ENCODE peak calls at places on chromosome 16, in seven cellular contexts. A is AG04449, G is psoas muscle, P is choroid plexus epithelial cell, Q is A549, O is tibial artery, T is cardiac muscle cell. V is an unnamed sample.

GRCh38 chr16:50399411-50399810 is 30.6 kb upstream of the BRD7 start:
- DNase-seq in A (no peak), G (no peak), P (no peak), Q (no peak), O (no peak), T (no peak), V (no peak)

GRCh38 chr16:69408451-69408850 is 16.0 kb upstream of the CYB5B start:
- DNase-seq in A (no peak), G (no peak), P (no peak), Q (peak), O (no peak), T (no peak), V (peak)

GRCh38 chr16:54928016-54928356 is 2.7 kb upstream of the IRX5 start:
- DNase-seq in A (no peak), G (no peak), P (peak), Q (peak), O (no peak), T (peak), V (no peak)

GRCh38 chr16:3919413-3919812 is 38.9 kb upstream of the CREBBP start:
- DNase-seq in A (no peak), G (no peak), P (no peak), Q (no peak), O (no peak), T (no peak), V (no peak)

GRCh38 chr16:87016056-87016455 is 301.1 kb downstream of the C16orf95 start:
- DNase-seq in A (no peak), G (no peak), P (no peak), Q (no peak), O (no peak), T (no peak), V (no peak)

GRCh38 chr16:54031107-54031760 is 255.4 kb downstream of the IRX3 start:
- DNase-seq in A (no peak), G (no peak), P (no peak), Q (no peak), O (no peak), T (peak), V (no peak)

GRCh38 chr16:23784811-23785447 is 30.1 kb downstream of the CHP2 start:
- DNase-seq in A (no peak), G (no peak), P (peak), Q (peak), O (no peak), T (peak), V (no peak)

GRCh38 chr16:82192665-82193064 is 22.6 kb upstream of the MPHOSPH6 start:
- DNase-seq in A (no peak), G (no peak), P (peak), Q (no peak), O (no peak), T (peak), V (no peak)

GRCh38 chr16:88936008-88936912 is 40.7 kb downstream of the CBFA2T3 start:
- DNase-seq in A (no peak), G (no peak), P (no peak), Q (no peak), O (peak), T (no peak), V (no peak)

GRCh38 chr16:50562657-50563056 is 14.5 kb downstream of the NKD1 start:
- DNase-seq in A (no peak), G (no peak), P (no peak), Q (no peak), O (no peak), T (no peak), V (no peak)

GRCh38 chr16:77723108-77723514 is 797 bp downstream of the NUDT7 start:
- DNase-seq in A (no peak), G (no peak), P (peak), Q (no peak), O (peak), T (peak), V (peak)

GRCh38 chr16:11781773-11782172 is 15.3 kb downstream of the ZC3H7A start:
- DNase-seq in A (no peak), G (no peak), P (no peak), Q (no peak), O (no peak), T (no peak), V (no peak)

GRCh38 chr16:66754819-66755218 is 3.4 kb upstream of the DYNC1LI2 start:
- DNase-seq in A (no peak), G (no peak), P (no peak), Q (no peak), O (no peak), T (no peak), V (no peak)

GRCh38 chr16:11251525-11252481 is 4.2 kb downstream of the SOCS1 start:
- DNase-seq in A (peak), G (no peak), P (peak), Q (no peak), O (no peak), T (peak), V (no peak)

GRCh38 chr16:60123387-60124023 is 1389.4 kb upstream of the GOT2 start:
- DNase-seq in A (no peak), G (no peak), P (no peak), Q (no peak), O (no peak), T (no peak), V (no peak)

GRCh38 chr16:18048858-18049257 is 287.7 kb downstream of the NPIPA8 start:
- DNase-seq in A (no peak), G (no peak), P (no peak), Q (no peak), O (no peak), T (no peak), V (no peak)

GRCh38 chr16:48276102-48276501 is 28.8 kb upstream of the ABCC11 start:
- DNase-seq in A (no peak), G (no peak), P (peak), Q (no peak), O (no peak), T (no peak), V (no peak)

GRCh38 chr16:26816266-26816665 is 250.5 kb upstream of the C16orf82 start:
- DNase-seq in A (no peak), G (no peak), P (peak), Q (no peak), O (no peak), T (no peak), V (no peak)

GRCh38 chr16:27245276-27246231 is 23.0 kb downstream of the NSMCE1 start:
- DNase-seq in A (peak), G (peak), P (peak), Q (peak), O (peak), T (peak), V (peak)

GRCh38 chr16:29873319-29873718 is 10.3 kb upstream of the CDIPT start:
- DNase-seq in A (no peak), G (no peak), P (no peak), Q (no peak), O (no peak), T (no peak), V (no peak)

GRCh38 chr16:73016488-73016830 is 31.5 kb downstream of the ZFHX3 start:
- DNase-seq in A (no peak), G (no peak), P (no peak), Q (peak), O (no peak), T (no peak), V (no peak)

GRCh38 chr16:12262454-12263180 is 286.1 kb downstream of the SNX29 start:
- DNase-seq in A (no peak), G (no peak), P (no peak), Q (peak), O (no peak), T (no peak), V (no peak)

GRCh38 chr16:5468488-5468887 is 370.9 kb upstream of the EEF2KMT start:
- DNase-seq in A (no peak), G (no peak), P (no peak), Q (no peak), O (no peak), T (no peak), V (no peak)
- H3K4me3 ChIP-seq in A (no peak), G (no peak), P (no peak), Q (no peak), O (no peak), T (no peak), V (no peak)

DNA sequence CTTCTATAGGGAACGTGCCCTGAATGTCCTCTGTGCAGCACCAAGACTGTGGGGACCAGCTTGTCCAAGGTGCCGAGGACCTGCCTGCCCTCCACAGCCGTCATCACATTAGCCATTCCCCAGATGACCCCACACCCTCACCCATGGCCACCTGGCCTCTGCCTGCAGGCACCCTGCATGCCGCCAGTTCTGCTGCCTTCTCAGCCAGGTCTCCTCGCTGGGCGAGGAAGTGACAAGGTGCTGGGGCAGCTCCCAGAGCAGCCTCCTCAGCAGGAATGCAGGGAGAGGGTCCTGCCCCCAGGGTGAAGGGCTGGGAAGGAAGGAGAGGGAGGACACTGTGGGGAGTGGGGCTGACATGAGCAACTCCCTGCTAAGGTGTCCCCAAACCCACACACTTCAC is 18.6 kb upstream of the C16orf78 start:
- DNase-seq in A (no peak), G (no peak), P (no peak), Q (no peak), O (no peak), T (no peak), V (no peak)
- TF ChIP-seq CTCF in A (no peak), G (no peak), P (no peak), Q (no peak), O (no peak), T (no peak), V (no peak)

DNA sequence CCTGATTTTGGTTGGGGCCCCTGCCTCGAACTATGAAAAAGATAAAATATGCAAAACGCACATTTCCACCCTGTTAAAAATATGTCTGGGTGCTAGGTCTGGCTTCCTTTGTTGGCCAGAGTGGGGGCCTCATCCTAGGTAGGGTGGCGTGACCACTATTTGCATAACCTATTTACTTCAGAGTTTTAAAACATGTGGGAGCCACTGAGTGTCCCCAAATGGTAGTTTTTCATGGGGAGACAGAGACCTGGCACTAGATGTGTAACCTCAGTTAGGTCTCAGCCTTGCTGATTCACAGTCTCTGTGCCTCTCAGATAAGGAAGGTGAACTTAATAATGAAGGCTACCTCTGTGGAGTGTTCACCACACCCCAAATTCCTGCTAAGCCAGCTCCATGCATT is 103.2 kb downstream of the IRF8 start:
- DNase-seq in A (no peak), G (no peak), P (no peak), Q (no peak), O (no peak), T (no peak), V (no peak)
- H3K4me3 ChIP-seq in A (no peak), G (no peak), P (no peak), Q (no peak), O (no peak), T (no peak), V (no peak)

DNA sequence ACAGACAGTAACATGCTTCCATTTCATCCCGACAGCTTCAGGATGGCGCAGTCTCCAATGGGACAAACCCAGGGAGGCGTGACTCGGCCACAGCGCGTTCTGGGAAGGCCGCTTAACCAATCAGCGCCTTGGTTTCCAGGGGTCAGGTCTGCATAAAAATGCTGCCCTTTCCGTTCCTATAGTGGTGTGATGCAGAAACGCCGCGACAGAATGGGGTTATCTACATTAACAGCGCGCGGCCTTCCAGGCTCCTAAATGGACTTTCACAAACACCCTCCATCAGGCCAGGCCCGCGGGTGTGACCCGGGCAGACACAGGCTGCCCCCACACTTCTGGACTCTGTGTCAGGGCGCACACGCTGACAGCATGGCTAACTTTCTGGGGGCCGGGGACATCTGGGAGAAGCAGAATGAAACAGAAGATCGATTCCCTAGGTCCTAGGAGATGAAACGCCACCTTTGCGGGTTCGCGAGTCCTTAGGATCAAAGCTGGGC is 792 bp downstream of the TMEM231 start:
- DNase-seq in A (peak), G (peak), P (peak), Q (peak), O (peak), T (peak), V (peak)
- TF ChIP-seq CTCF in A (no peak), G (no peak), P (no peak), Q (no peak), O (no peak), T (no peak), V (no peak)

GRCh38 chr16:15649727-15650018 is 372 bp upstream of the NDE1 start:
- DNase-seq in A (no peak), G (no peak), P (no peak), Q (no peak), O (no peak), T (no peak), V (no peak)
- H3K4me3 ChIP-seq in A (peak), G (peak), P (peak), Q (peak), O (peak), T (peak), V (peak)

GRCh38 chr16:1094601-1095449 is 1.2 kb downstream of the C1QTNF8 start:
- DNase-seq in A (no peak), G (no peak), P (no peak), Q (no peak), O (no peak), T (no peak), V (no peak)

GRCh38 chr16:1094124-1094479 is 1.9 kb downstream of the C1QTNF8 start:
- DNase-seq in A (no peak), G (no peak), P (no peak), Q (peak), O (no peak), T (no peak), V (no peak)

GRCh38 chr16:1091992-1092552 is 4.0 kb downstream of the C1QTNF8 start:
- DNase-seq in A (no peak), G (no peak), P (no peak), Q (no peak), O (no peak), T (no peak), V (no peak)

GRCh38 chr16:1095450-1096163 is 437 bp downstream of the C1QTNF8 start:
- DNase-seq in A (no peak), G (no peak), P (no peak), Q (no peak), O (no peak), T (no peak), V (no peak)

GRCh38 chr16:1093284-1094123 is 2.5 kb downstream of the C1QTNF8 start:
- DNase-seq in A (no peak), G (no peak), P (no peak), Q (peak), O (no peak), T (peak), V (no peak)
- TF ChIP-seq CTCF in A (no peak), G (no peak), P (no peak), Q (no peak), O (no peak), T (no peak), V (no peak)